ENCODE peak calls at places on chromosomes 2 and 18, in four cellular contexts. One of them, this sample, is unnamed. For H3K4me1, the result is how much of the 10 kb centered on the place peaks cover.

GRCh38 chr2:133434962-133435668 is 133.1 kb downstream of the NCKAP5 start:
- DNase-seq in SK-N-SH: no peak
- DNase-seq in ovary: no peak
- DNase-seq in tibial nerve: no peak
- DNase-seq in this sample: no peak

GRCh38 chr18:35510071-35511010 is 12.6 kb upstream of the INO80C start:
- DNase-seq in ovary: no peak
- DNase-seq in SK-N-SH: no peak
- DNase-seq in tibial nerve: no peak
- DNase-seq in this sample: no peak

GRCh38 chr18:50126466-50126865 is 68.5 kb downstream of the MYO5B start:
- DNase-seq in ovary: no peak
- DNase-seq in SK-N-SH: no peak
- DNase-seq in tibial nerve: no peak
- DNase-seq in this sample: no peak

GRCh38 chr18:25457636-25458035 is 105.7 kb upstream of the ZNF521 start:
- DNase-seq in tibial nerve: no peak
- DNase-seq in SK-N-SH: no peak
- DNase-seq in ovary: no peak
- DNase-seq in this sample: no peak

GRCh38 chr2:109173311-109174171 is 44.5 kb downstream of the SH3RF3 start:
- DNase-seq in tibial nerve: peak
- DNase-seq in ovary: peak
- DNase-seq in SK-N-SH: peak
- DNase-seq in this sample: peak

GRCh38 chr2:218826791-218827190 is 4.8 kb downstream of the PRKAG3 start:
- DNase-seq in tibial nerve: no peak
- DNase-seq in ovary: no peak
- DNase-seq in SK-N-SH: no peak
- DNase-seq in this sample: no peak

GRCh38 chr18:35941299-35941698 is 31.2 kb upstream of the RMP24 start:
- DNase-seq in tibial nerve: no peak
- DNase-seq in ovary: no peak
- DNase-seq in SK-N-SH: no peak
- DNase-seq in this sample: no peak

GRCh38 chr18:48539406-48540328 is 836 bp downstream of the CTIF start:
- DNase-seq in tibial nerve: peak
- DNase-seq in SK-N-SH: peak
- DNase-seq in ovary: peak
- DNase-seq in this sample: peak

GRCh38 chr2:71545572-71546274 is 92.4 kb downstream of the DYSF start:
- DNase-seq in ovary: peak
- DNase-seq in tibial nerve: no peak
- DNase-seq in SK-N-SH: peak
- DNase-seq in this sample: peak

GRCh38 chr2:142127248-142127647 is 3.6 kb downstream of the LRP1B start:
- DNase-seq in ovary: no peak
- DNase-seq in SK-N-SH: no peak
- DNase-seq in tibial nerve: no peak
- DNase-seq in this sample: no peak

GRCh38 chr2:71948781-71949536 is 198.7 kb downstream of the CYP26B1 start:
- DNase-seq in tibial nerve: no peak
- DNase-seq in ovary: no peak
- DNase-seq in SK-N-SH: no peak
- DNase-seq in this sample: no peak

GRCh38 chr2:83686863-83687262 is 772.2 kb downstream of the SUCLG1 start:
- DNase-seq in SK-N-SH: no peak
- DNase-seq in tibial nerve: no peak
- DNase-seq in ovary: no peak
- DNase-seq in this sample: no peak

GRCh38 chr2:215621389-215621788 is 185.5 kb upstream of the FN1 start:
- DNase-seq in tibial nerve: no peak
- DNase-seq in SK-N-SH: no peak
- DNase-seq in ovary: no peak
- DNase-seq in this sample: no peak

GRCh38 chr18:7725473-7725872 is 158.4 kb downstream of the PTPRM start:
- DNase-seq in SK-N-SH: no peak
- DNase-seq in tibial nerve: no peak
- DNase-seq in ovary: no peak
- DNase-seq in this sample: no peak

GRCh38 chr2:231069379-231070054 is 12.8 kb downstream of the PSMD1 start:
- DNase-seq in SK-N-SH: no peak
- DNase-seq in tibial nerve: no peak
- DNase-seq in ovary: no peak
- DNase-seq in this sample: no peak

GRCh38 chr18:67010916-67011315 is 407.0 kb upstream of the CDH19 start:
- DNase-seq in SK-N-SH: no peak
- DNase-seq in ovary: no peak
- DNase-seq in tibial nerve: no peak
- DNase-seq in this sample: no peak

GRCh38 chr2:39737661-39738060 is 41.4 kb downstream of the THUMPD2 start:
- DNase-seq in SK-N-SH: no peak
- DNase-seq in tibial nerve: no peak
- DNase-seq in ovary: peak
- DNase-seq in this sample: no peak

GRCh38 chr2:15303874-15304273 is 257.3 kb downstream of the NBAS start:
- DNase-seq in tibial nerve: no peak
- DNase-seq in ovary: no peak
- DNase-seq in SK-N-SH: no peak
- DNase-seq in this sample: no peak

GRCh38 chr2:119231975-119232665 is 8.5 kb downstream of the STEAP3 start:
- DNase-seq in tibial nerve: no peak
- DNase-seq in ovary: no peak
- DNase-seq in SK-N-SH: no peak
- DNase-seq in this sample: no peak

GRCh38 chr2:12675352-12675795 is 41.4 kb upstream of the TRIB2 start:
- DNase-seq in tibial nerve: no peak
- DNase-seq in ovary: no peak
- DNase-seq in SK-N-SH: no peak
- DNase-seq in this sample: no peak
- TF ChIP-seq EP300 in tibial nerve: no peak
- TF ChIP-seq EP300 in ovary: no peak
- TF ChIP-seq EP300 in SK-N-SH: no peak
- TF ChIP-seq EP300 in this sample: no peak

DNA sequence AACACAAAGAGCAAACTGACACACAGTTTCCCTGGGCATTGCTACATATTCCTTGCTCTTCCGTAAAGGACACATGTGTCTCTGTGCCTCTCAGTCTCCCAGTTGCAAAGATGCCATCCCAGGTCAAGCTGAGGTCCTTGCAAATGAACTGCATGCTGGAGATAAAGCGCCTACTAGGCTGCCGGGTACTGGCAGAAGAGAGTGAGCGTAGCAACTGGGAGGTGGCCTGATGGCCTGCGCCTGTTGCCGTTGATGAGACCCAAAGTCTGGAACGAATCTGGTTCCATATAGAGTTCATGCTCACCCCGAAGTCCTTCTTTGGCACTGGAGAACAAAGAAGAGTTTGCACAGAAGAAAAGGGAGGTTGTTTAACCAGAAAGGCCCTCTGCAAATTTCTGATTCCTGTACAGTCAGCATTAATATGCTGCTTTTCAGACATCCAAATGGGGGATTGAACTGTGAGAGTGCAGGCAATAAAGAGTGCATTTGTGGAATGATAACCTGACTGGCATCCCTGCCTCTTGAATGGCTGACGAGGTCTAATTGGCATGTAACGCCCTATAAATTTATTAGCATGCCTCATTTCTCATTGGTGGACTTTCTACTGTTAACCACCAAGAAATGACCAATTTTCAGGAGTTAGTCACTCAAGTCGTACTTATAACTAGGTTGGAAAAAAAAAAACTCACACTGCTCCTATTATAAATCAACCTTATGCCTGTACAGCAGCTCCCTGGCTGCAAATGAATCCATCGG is 78.7 kb downstream of the GBX2 start:
- DNase-seq in ovary: no peak
- DNase-seq in SK-N-SH: no peak
- DNase-seq in tibial nerve: no peak
- DNase-seq in this sample: no peak
- H3K4me1 ChIP-seq in ovary: under half
- H3K4me1 ChIP-seq in SK-N-SH: under half
- H3K4me1 ChIP-seq in tibial nerve: under half
- H3K4me1 ChIP-seq in this sample: under half

GRCh38 chr2:177909962-177910361 is 162.6 kb downstream of the PDE11A start:
- DNase-seq in tibial nerve: no peak
- DNase-seq in ovary: no peak
- DNase-seq in SK-N-SH: no peak
- DNase-seq in this sample: no peak
- TF ChIP-seq EP300 in tibial nerve: no peak
- TF ChIP-seq EP300 in ovary: no peak
- TF ChIP-seq EP300 in SK-N-SH: no peak
- TF ChIP-seq EP300 in this sample: no peak

DNA sequence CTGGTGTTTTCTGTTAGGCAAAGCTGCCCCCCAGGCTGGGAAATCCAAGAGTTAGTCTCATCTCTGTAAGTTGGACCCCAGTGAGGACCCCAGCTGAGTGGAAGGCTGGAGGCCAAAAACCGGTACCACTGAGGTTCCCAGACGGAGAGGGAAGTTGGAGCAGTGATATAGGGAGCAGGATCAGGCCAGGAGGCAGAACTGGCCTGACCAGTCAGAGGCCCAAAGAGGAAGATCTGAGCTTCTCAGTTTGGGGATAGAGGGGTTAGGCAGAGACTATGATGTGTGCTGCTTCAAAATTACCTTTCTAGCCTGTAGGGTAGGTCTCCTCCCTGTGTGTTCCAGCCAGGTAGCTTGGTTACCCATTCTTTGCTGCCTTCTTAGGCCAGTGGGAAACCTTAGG is 4.6 kb upstream of the RNF181 start:
- DNase-seq in ovary: no peak
- DNase-seq in SK-N-SH: no peak
- DNase-seq in tibial nerve: no peak
- DNase-seq in this sample: no peak
- H3K4me1 ChIP-seq in ovary: under half
- H3K4me1 ChIP-seq in SK-N-SH: under half
- H3K4me1 ChIP-seq in tibial nerve: under half
- H3K4me1 ChIP-seq in this sample: under half

GRCh38 chr2:45845058-45845457 is 193.6 kb downstream of the PRKCE start:
- DNase-seq in ovary: no peak
- DNase-seq in tibial nerve: no peak
- DNase-seq in SK-N-SH: no peak
- DNase-seq in this sample: no peak

GRCh38 chr2:45845566-45845965 is 194.1 kb downstream of the PRKCE start:
- DNase-seq in SK-N-SH: peak
- DNase-seq in ovary: no peak
- DNase-seq in tibial nerve: no peak
- DNase-seq in this sample: no peak

GRCh38 chr2:45841752-45842407 is 190.4 kb downstream of the PRKCE start:
- DNase-seq in SK-N-SH: no peak
- DNase-seq in tibial nerve: no peak
- DNase-seq in ovary: no peak
- DNase-seq in this sample: no peak

GRCh38 chr2:45840481-45840880 is 189.0 kb downstream of the PRKCE start:
- DNase-seq in SK-N-SH: no peak
- DNase-seq in ovary: no peak
- DNase-seq in tibial nerve: no peak
- DNase-seq in this sample: no peak

GRCh38 chr2:45843136-45843535 is 191.7 kb downstream of the PRKCE start:
- DNase-seq in SK-N-SH: no peak
- DNase-seq in tibial nerve: no peak
- DNase-seq in ovary: no peak
- DNase-seq in this sample: no peak
- TF ChIP-seq EP300 in SK-N-SH: no peak
- TF ChIP-seq EP300 in tibial nerve: no peak
- TF ChIP-seq EP300 in ovary: no peak
- TF ChIP-seq EP300 in this sample: no peak

GRCh38 chr2:11746376-11746806 is at the start of gene LPIN1:
- DNase-seq in SK-N-SH: peak
- DNase-seq in tibial nerve: peak
- DNase-seq in ovary: peak
- DNase-seq in this sample: peak
- H3K4me1 ChIP-seq in SK-N-SH: under half
- H3K4me1 ChIP-seq in tibial nerve: under half
- H3K4me1 ChIP-seq in ovary: under half
- H3K4me1 ChIP-seq in this sample: under half

DNA sequence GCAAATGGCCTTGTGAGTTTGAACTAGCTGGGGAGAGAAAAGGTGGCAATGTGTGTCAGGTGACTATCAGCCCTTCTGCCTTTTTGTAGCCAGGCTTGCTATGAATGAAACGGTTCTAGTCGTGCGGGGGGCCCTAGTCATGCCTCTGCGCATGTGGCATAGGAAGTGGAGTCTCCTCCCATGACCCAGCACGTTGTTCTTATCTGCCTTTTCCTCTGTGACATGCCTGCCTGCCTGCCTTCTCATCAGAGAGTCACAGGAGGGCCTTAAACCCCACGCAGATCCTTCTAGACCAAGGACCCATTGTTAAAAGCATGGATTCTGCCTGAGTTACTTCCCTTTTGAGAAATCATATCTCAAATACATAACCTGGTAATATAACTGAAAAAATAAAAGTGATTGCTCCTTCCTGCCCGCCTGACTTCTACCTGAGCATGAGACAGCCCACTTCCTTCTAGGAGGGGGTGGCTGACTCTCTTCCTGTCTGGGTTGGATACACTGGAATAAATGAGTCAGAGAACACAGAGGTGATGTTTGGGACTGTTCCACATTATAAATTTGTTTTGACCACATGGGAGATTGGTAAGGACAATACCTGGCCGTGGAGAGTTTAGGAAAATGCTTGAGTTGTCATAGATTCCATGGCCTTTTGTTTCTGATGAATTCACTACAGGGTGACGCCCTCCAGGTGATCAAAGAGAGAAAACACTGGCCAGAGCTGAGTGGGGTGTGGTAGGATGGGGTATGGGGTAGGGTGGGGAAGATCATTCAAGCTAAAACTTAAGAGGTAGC is 49.8 kb downstream of the FBLN7 start:
- DNase-seq in ovary: no peak
- DNase-seq in SK-N-SH: no peak
- DNase-seq in tibial nerve: no peak
- DNase-seq in this sample: peak
- TF ChIP-seq EP300 in ovary: no peak
- TF ChIP-seq EP300 in SK-N-SH: no peak
- TF ChIP-seq EP300 in tibial nerve: no peak
- TF ChIP-seq EP300 in this sample: no peak

This sample was measured in transverse colon.